ENCODE peak calls at places on chromosomes 1 and 21, in seven cellular contexts. G is fibroblast of lung, P is H9, S is NB4, O is heart left ventricle, T is aorta, I is astrocyte of the spinal cord. R is an unnamed sample.

GRCh38 chr1:230308039-230308438 is 118.1 kb downstream of the PGBD5 start:
- DNase-seq in G (peak; percentile 65), P (no peak), S (no peak), O (peak; percentile 79), T (peak; percentile 73), I (peak; percentile 90), R (no peak)

GRCh38 chr1:111882986-111883560 is 106.4 kb downstream of the KCND3 start:
- DNase-seq in G (no peak), P (no peak), S (no peak), O (no peak), T (no peak), I (no peak), R (no peak)

GRCh38 chr1:235955777-235956176 is 89.1 kb upstream of the LYST start:
- DNase-seq in G (no peak), P (no peak), S (no peak), O (no peak), T (no peak), I (no peak), R (no peak)

GRCh38 chr1:9239622-9240401 is 5.2 kb downstream of the H6PD start:
- DNase-seq in G (peak; percentile 60), P (no peak), S (peak; percentile 93), O (peak; percentile 77), T (peak; percentile 79), I (peak; percentile 75), R (no peak)

GRCh38 chr1:74513901-74514300 is 1.5 kb upstream of the LRRC53 start:
- DNase-seq in G (no peak), P (no peak), S (no peak), O (no peak), T (no peak), I (no peak), R (no peak)

GRCh38 chr1:45238846-45239245 is 32.4 kb upstream of the ZSWIM5 start:
- DNase-seq in G (no peak), P (no peak), S (no peak), O (no peak), T (no peak), I (no peak), R (no peak)

GRCh38 chr1:234933475-234933874 is 195.2 kb downstream of the TOMM20 start:
- DNase-seq in G (peak; percentile 67), P (no peak), S (peak; percentile 77), O (peak; percentile 69), T (peak; percentile 89), I (peak; percentile 71), R (no peak)

GRCh38 chr1:2208309-2209239 is 14.0 kb upstream of the FAAP20 start:
- DNase-seq in G (peak; percentile 89), P (no peak), S (no peak), O (peak; percentile 35), T (peak; percentile 94), I (peak; percentile 95), R (peak; percentile 86)

GRCh38 chr1:190949932-190950331 is 472.3 kb upstream of the BRINP3 start:
- DNase-seq in G (peak; percentile 18), P (no peak), S (no peak), O (no peak), T (no peak), I (peak; percentile 5), R (no peak)

GRCh38 chr1:84973493-84974334 is 23.2 kb downstream of the MCOLN2 start:
- DNase-seq in G (peak; percentile 38), P (no peak), S (peak; percentile 27), O (no peak), T (no peak), I (no peak), R (no peak)

GRCh38 chr1:180190091-180190490 is 35.4 kb downstream of the QSOX1 start:
- DNase-seq in G (no peak), P (no peak), S (no peak), O (no peak), T (no peak), I (no peak), R (no peak)

GRCh38 chr21:44010429-44010828 is 1.7 kb upstream of the TRAPPC10 start:
- DNase-seq in G (no peak), P (peak; percentile 53), S (peak; percentile 66), O (no peak), T (no peak), I (peak; percentile 22), R (no peak)

GRCh38 chr1:218557731-218558130 is 212.6 kb downstream of the TGFB2 start:
- DNase-seq in G (no peak), P (peak; percentile 29), S (no peak), O (peak; percentile 32), T (no peak), I (peak; percentile 59), R (no peak)

GRCh38 chr1:1210726-1211540 is 3.0 kb downstream of the TNFRSF4 start:
- DNase-seq in G (no peak), P (no peak), S (no peak), O (peak; percentile 17), T (peak; percentile 37), I (no peak), R (no peak)

GRCh38 chr1:54937469-54937868 is 43.0 kb upstream of the TMEM61 start:
- DNase-seq in G (no peak), P (no peak), S (no peak), O (no peak), T (no peak), I (peak; percentile 52), R (no peak)

GRCh38 chr1:180066150-180066549 is 88.5 kb upstream of the QSOX1 start:
- DNase-seq in G (no peak), P (no peak), S (no peak), O (no peak), T (no peak), I (no peak), R (no peak)

GRCh38 chr1:41678141-41678878 is 193.8 kb upstream of the EDN2 start:
- DNase-seq in G (peak; percentile 51), P (no peak), S (peak; percentile 60), O (peak; percentile 55), T (no peak), I (peak; percentile 80), R (no peak)

GRCh38 chr21:33412832-33413519 is 9.8 kb downstream of the IFNGR2 start:
- DNase-seq in G (no peak), P (peak; percentile 41), S (no peak), O (no peak), T (no peak), I (no peak), R (no peak)

GRCh38 chr1:31669433-31669785 is 24.7 kb upstream of the PEF1 start:
- DNase-seq in G (no peak), P (no peak), S (no peak), O (no peak), T (no peak), I (no peak), R (no peak)

GRCh38 chr1:60746278-60746761 is 336.0 kb upstream of the NFIA start:
- DNase-seq in G (no peak), P (no peak), S (no peak), O (peak; percentile 42), T (peak; percentile 44), I (peak; percentile 10), R (no peak)

GRCh38 chr1:111454859-111455641 is 5.8 kb downstream of the ATP5PB start:
- DNase-seq in G (peak; percentile 41), P (no peak), S (no peak), O (no peak), T (no peak), I (no peak), R (no peak)

GRCh38 chr1:234674218-234674815 is 64.3 kb upstream of the IRF2BP2 start:
- DNase-seq in G (no peak), P (no peak), S (no peak), O (no peak), T (no peak), I (no peak), R (no peak)

GRCh38 chr1:51444096-51444495 is 75.0 kb downstream of the EPS15 start:
- DNase-seq in G (no peak), P (no peak), S (no peak), O (no peak), T (no peak), I (peak; percentile 66), R (no peak)

GRCh38 chr1:226975259-226975908 is 35.3 kb downstream of the COQ8A start:
- DNase-seq in G (no peak), P (peak; percentile 14), S (no peak), O (no peak), T (peak; percentile 38), I (no peak), R (no peak)

GRCh38 chr1:177890459-177890858 is 79.4 kb downstream of the SEC16B start:
- DNase-seq in G (no peak), P (no peak), S (no peak), O (no peak), T (no peak), I (no peak), R (no peak)

GRCh38 chr21:41216486-41216885 is 48.5 kb downstream of the BACE2 start:
- DNase-seq in G (no peak), P (no peak), S (peak; percentile 28), O (no peak), T (no peak), I (no peak), R (no peak)

GRCh38 chr1:19476440-19477190 is 8.7 kb downstream of the CAPZB start:
- DNase-seq in G (peak; percentile 42), P (no peak), S (peak; percentile 82), O (no peak), T (peak; percentile 65), I (peak; percentile 35), R (no peak)

GRCh38 chr1:176791911-176792310 is 328.9 kb downstream of the PAPPA2 start:
- DNase-seq in G (no peak), P (no peak), S (no peak), O (no peak), T (no peak), I (peak; percentile 10), R (peak; percentile 11)

GRCh38 chr1:212674872-212675271 is 24.8 kb downstream of the BATF3 start:
- DNase-seq in G (no peak), P (no peak), S (no peak), O (no peak), T (no peak), I (no peak), R (no peak)

GRCh38 chr1:15680614-15681345 is 3.3 kb upstream of the PLEKHM2 start:
- DNase-seq in G (peak; percentile 96), P (no peak), S (peak; percentile 65), O (no peak), T (no peak), I (peak; percentile 77), R (peak; percentile 95)

GRCh38 chr21:28298251-28298672 is 694.4 kb downstream of the LTN1 start:
- DNase-seq in G (no peak), P (no peak), S (no peak), O (no peak), T (no peak), I (peak; percentile 22), R (no peak)

GRCh38 chr21:32645261-32646182 is 33.3 kb upstream of the CFAP298 start:
- DNase-seq in G (no peak), P (peak; percentile 67), S (no peak), O (no peak), T (no peak), I (no peak), R (no peak)

GRCh38 chr1:39178541-39179431 is 25.7 kb upstream of the MACF1 start:
- DNase-seq in G (no peak), P (no peak), S (no peak), O (no peak), T (no peak), I (peak; percentile 66), R (no peak)

GRCh38 chr1:225817611-225818061 is 7.7 kb downstream of the EPHX1 start:
- DNase-seq in G (peak; percentile 95), P (peak; percentile 63), S (peak; percentile 81), O (peak; percentile 83), T (peak; percentile 90), I (peak; percentile 89), R (peak; percentile 88)

GRCh38 chr21:26169061-26169610 is 1.4 kb downstream of the APP start:
- DNase-seq in G (peak; percentile 77), P (peak; percentile 39), S (peak; percentile 8), O (peak; percentile 38), T (peak; percentile 56), I (peak; percentile 79), R (peak; percentile 31)

GRCh38 chr1:218299416-218299815 is 14.3 kb downstream of the RRP15 start:
- DNase-seq in G (peak; percentile 78), P (no peak), S (peak; percentile 36), O (no peak), T (no peak), I (peak; percentile 64), R (peak; percentile 21)

GRCh38 chr1:22275211-22275610 is 132.3 kb upstream of the WNT4 start:
- DNase-seq in G (no peak), P (no peak), S (no peak), O (no peak), T (no peak), I (no peak), R (no peak)

R was measured in GM04503.